ENCODE peak calls at places on chromosomes 12 and 14, in six cellular contexts. Y, E, J, M, U and Z are unnamed samples.

GRCh38 chr12:88111074-88111652 is 30.7 kb downstream of the CEP290 start:
- DNase-seq in E (no peak), M (peak; percentile 24), Y (no peak), J (peak; percentile 25), U (peak; percentile 2), Z (no peak)

GRCh38 chr12:63844391-63845341 is at the start of gene SRGAP1:
- DNase-seq in E (no peak), J (peak; percentile 22), Y (peak; percentile 13), M (peak; percentile 44), U (no peak), Z (no peak)

GRCh38 chr12:51922762-51923505 is 15.6 kb downstream of the ACVRL1 start:
- DNase-seq in U (peak; percentile 21), E (no peak), J (no peak), M (no peak), Y (no peak), Z (no peak)

GRCh38 chr12:3520711-3521110 is 29.7 kb downstream of the PRMT8 start:
- DNase-seq in M (no peak), J (no peak), Y (no peak), U (no peak), E (no peak), Z (no peak)

GRCh38 chr14:65745396-65746190 is 333.1 kb downstream of the FUT8 start:
- DNase-seq in J (no peak), E (no peak), M (peak; percentile 5), Y (no peak), U (no peak), Z (no peak)

GRCh38 chr14:65032319-65032718 is 45.6 kb downstream of the FNTB start:
- DNase-seq in J (no peak), U (no peak), E (no peak), Y (no peak), M (no peak), Z (no peak)

GRCh38 chr12:49347307-49348237 is 884 bp downstream of the DNAJC22 start:
- DNase-seq in M (peak; percentile 95), Y (peak; percentile 91), J (peak; percentile 77), U (no peak), E (no peak), Z (peak; percentile 94)

GRCh38 chr12:3641428-3641883 is 111.5 kb downstream of the CRACR2A start:
- DNase-seq in Y (no peak), U (no peak), M (no peak), E (no peak), J (no peak), Z (no peak)

GRCh38 chr14:65101631-65102440 is 481 bp downstream of the MAX start:
- DNase-seq in J (no peak), U (no peak), E (no peak), M (no peak), Y (no peak), Z (peak; percentile 23)

GRCh38 chr14:65206448-65207096 is 104.3 kb upstream of the MAX start:
- DNase-seq in U (peak; percentile 88), J (no peak), E (no peak), Y (no peak), M (no peak), Z (no peak)

GRCh38 chr12:98973395-98973794 is 328.3 kb downstream of the APAF1 start:
- DNase-seq in M (no peak), E (no peak), U (no peak), J (no peak), Y (no peak), Z (no peak)

GRCh38 chr14:89534896-89535615 is 118.0 kb upstream of the FOXN3 start:
- DNase-seq in E (no peak), Y (no peak), M (no peak), U (no peak), J (no peak), Z (no peak)

GRCh38 chr12:43795716-43796282 is 10.3 kb downstream of the TWF1 start:
- DNase-seq in E (no peak), J (no peak), M (peak; percentile 60), Y (no peak), U (no peak), Z (no peak)

GRCh38 chr12:124403273-124403672 is 108.4 kb downstream of the RFLNA start:
- DNase-seq in M (no peak), U (no peak), E (no peak), J (no peak), Y (no peak), Z (no peak)

GRCh38 chr14:60151715-60152114 is 13.5 kb downstream of the DHRS7 start:
- DNase-seq in E (no peak), U (no peak), M (no peak), J (no peak), Y (no peak), Z (no peak)

GRCh38 chr14:99055816-99056215 is 216.2 kb downstream of the BCL11B start:
- DNase-seq in E (no peak), Y (no peak), M (no peak), U (no peak), J (no peak), Z (no peak)

GRCh38 chr12:67222302-67222701 is 46.9 kb upstream of the CAND1 start:
- DNase-seq in U (no peak), E (no peak), M (no peak), J (peak; percentile 5), Y (no peak), Z (no peak)

GRCh38 chr12:54173906-54174471 is 14.8 kb downstream of the SMUG1 start:
- DNase-seq in M (no peak), U (no peak), J (no peak), Y (no peak), E (no peak), Z (no peak)

GRCh38 chr14:44782775-44783238 is 178.9 kb downstream of the KLHL28 start:
- DNase-seq in E (no peak), U (no peak), J (no peak), M (no peak), Y (no peak), Z (no peak)

DNA sequence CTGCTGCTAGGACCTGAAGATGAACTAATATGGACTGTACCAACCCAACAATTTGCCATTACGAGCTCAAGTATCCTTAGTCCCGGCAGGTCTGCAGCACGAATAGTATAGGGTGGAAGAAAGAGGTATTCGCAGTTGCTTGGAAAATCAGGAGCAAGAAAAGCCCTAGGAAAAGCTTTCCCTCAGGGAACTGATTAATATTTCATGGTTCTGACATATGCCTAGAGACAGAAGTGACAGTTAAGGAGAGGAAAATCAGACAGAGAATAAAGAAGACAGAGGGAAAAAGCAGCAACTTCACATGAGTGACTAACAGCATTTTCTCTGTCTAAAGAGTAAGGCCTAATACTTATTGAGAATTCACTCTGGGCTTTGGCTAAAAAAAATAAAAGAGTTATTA is 602.9 kb upstream of the ATP2B1 start:
- DNase-seq in Y (no peak), J (no peak), E (no peak), M (no peak), U (no peak), Z (no peak)
- TF ChIP-seq POLR2AphosphoS5 in Y (no peak), J (no peak), E (no peak), M (no peak), U (no peak), Z (no peak)

DNA sequence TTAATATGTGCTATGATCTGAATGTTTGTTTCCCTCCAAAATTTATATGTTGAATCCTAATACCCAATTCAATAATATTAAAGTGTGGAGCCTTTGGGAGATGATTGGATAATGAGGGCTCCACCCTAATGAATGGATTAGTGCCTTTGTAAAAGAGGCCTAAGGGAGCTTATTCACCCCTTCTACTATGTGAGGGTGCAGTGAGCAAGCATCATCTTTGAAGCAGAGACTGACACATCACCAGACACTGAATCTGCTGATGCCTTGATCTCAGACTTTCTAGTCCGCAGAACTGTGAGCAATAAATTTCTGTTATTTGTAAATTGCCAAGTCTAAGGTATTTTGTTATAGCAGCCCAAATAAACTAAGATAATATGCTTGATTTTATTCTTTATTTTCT is 131.1 kb upstream of the SLC38A2 start:
- DNase-seq in M (no peak), E (no peak), Y (no peak), J (no peak), U (no peak), Z (no peak)
- TF ChIP-seq TAF1 in M (no peak), E (no peak), Y (no peak), J (no peak), U (no peak), Z (no peak)

DNA sequence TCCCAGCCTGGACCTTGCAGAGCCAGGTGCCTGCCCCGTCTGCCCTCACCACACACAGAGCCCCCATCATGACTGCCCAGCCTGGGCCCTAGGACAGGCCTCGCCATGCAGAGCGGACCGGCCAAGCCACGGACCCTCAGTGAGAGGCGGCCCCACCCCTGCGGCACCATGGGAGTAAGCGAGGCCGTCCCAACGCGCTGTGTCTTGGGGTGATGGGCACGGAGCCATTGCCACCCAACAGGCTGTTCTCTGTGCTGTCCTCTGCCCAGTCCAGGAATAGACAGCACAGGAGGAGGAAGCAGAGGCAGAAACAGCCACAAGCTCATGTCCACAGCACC is 39.2 kb downstream of the GALNT9 start:
- DNase-seq in Y (no peak), J (no peak), E (no peak), U (no peak), M (no peak), Z (no peak)
- TF ChIP-seq POLR2A in Y (no peak), J (no peak), E (no peak), U (no peak), M (no peak), Z (no peak)

DNA sequence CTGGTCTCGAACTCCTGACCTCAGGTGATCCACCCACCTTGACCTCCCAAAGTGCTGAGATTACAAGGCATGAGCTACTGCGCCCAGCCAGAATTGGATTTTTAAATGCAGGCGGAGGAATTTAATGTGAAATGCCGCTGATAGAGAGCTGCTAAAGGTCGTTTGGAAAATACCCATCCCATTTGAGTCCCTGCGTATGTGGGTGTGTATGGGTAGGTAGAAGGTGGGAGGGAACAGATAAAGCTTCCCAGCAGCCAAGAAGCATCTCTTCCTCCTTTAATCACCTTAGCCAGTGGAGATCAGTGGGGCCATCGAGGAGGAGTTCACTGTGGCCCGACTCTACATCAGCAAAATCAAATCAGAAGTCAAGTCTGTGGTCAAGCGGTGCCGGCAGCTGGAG is 16.2 kb upstream of the PIP4K2C start:
- DNase-seq in U (no peak), M (no peak), J (no peak), Y (no peak), E (no peak), Z (no peak)
- TF ChIP-seq POLR2AphosphoS5 in U (no peak), M (no peak), J (no peak), Y (no peak), E (no peak), Z (no peak)

GRCh38 chr12:78101946-78102635 is 271.4 kb downstream of the NAV3 start:
- DNase-seq in J (no peak), U (no peak), E (no peak), Y (no peak), M (no peak), Z (no peak)
- TF ChIP-seq TAF1 in J (no peak), U (no peak), E (no peak), Y (no peak), M (no peak), Z (no peak)

DNA sequence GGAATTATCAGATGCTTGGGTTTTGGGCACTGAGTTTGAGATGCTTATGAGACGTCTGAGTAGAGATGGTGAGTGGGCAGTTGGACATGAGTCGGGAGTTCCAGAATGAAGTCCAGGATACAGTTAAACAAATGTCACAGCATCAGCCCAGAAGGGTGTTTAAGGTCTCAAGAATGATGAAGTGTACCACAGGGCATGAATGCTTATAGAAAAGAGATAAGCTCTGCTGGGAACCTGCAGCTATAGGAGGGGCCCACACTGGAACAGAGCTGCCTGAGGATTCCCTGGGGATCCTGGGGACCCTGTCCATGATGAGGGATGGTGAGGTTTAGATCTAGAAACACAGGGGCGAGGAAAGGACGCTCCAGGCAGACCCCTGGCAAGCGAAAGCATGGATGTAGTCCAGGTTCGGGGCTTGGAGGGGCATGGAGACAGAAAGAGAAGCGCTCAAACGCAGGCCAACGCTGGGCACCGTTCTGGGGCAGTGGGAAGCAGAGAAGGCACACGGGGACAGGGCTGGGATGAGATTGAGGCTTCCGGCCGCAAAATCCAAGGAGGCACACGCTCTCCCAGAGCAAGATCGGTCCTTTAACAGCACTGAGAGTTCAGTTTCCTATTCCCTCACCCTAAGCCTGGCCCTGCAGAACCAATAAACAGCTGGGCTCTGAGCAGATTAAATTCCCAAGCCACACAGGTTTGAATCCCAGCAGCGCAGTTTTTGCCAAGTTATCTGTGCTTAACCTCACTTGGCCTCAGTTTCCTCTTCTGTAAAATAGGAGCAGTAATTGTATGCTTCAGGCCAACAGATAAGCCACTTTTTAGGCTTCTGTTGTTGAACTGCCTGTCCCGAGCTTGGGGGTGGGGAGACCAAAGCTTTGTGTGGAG is 52.9 kb downstream of the EID3 start:
- DNase-seq in E (no peak), M (no peak), U (no peak), J (no peak), Y (no peak), Z (no peak)
- TF ChIP-seq POLR2A in E (no peak), M (no peak), U (no peak), J (no peak), Y (no peak), Z (no peak)